ENCODE peak calls at places on chromosomes 6 and 20, in four cellular contexts. I is cardiac fibroblast, Y is A549, K is GM23338. P is an unnamed sample.

GRCh38 chr20:49660912-49661311 is 52.8 kb downstream of the B4GALT5 start:
- DNase-seq in I (no peak), Y (no peak), K (no peak), P (no peak)

GRCh38 chr6:146135167-146135566 is 106.3 kb downstream of the GRM1 start:
- DNase-seq in Y (no peak), I (no peak), K (no peak), P (no peak)

GRCh38 chr6:3695065-3695830 is 56.3 kb downstream of the PXDC1 start:
- DNase-seq in Y (no peak), K (no peak), I (no peak), P (no peak)

GRCh38 chr6:7409740-7410139 is 20.1 kb downstream of the RIOK1 start:
- DNase-seq in K (no peak), I (no peak), Y (no peak), P (no peak)

GRCh38 chr20:51542033-51542893 is at the start of gene NFATC2:
- DNase-seq in I (no peak), Y (no peak), K (peak), P (no peak)

GRCh38 chr6:113339173-113339572 is 518.0 kb upstream of the MARCKS start:
- DNase-seq in I (no peak), Y (no peak), K (peak), P (no peak)

GRCh38 chr6:1890071-1890470 is 280.4 kb downstream of the FOXC1 start:
- DNase-seq in K (no peak), Y (no peak), I (peak), P (no peak)

GRCh38 chr20:4985658-4986057 is 15.7 kb downstream of the SLC23A2 start:
- DNase-seq in Y (no peak), I (no peak), K (no peak), P (no peak)

GRCh38 chr6:90460067-90460466 is 126.8 kb downstream of the MAP3K7 start:
- DNase-seq in I (no peak), K (no peak), Y (no peak), P (no peak)

GRCh38 chr20:64238115-64238825 is 17.3 kb upstream of the PCMTD2 start:
- DNase-seq in Y (no peak), K (no peak), I (no peak), P (no peak)

GRCh38 chr6:140160909-140161308 is 786.5 kb upstream of the CITED2 start:
- DNase-seq in Y (no peak), K (no peak), I (no peak), P (no peak)

GRCh38 chr20:41889125-41889870 is 271.1 kb upstream of the CHD6 start:
- DNase-seq in K (peak), I (no peak), Y (peak), P (no peak)

GRCh38 chr6:140285998-140286690 is 911.7 kb upstream of the CITED2 start:
- DNase-seq in I (no peak), K (no peak), Y (no peak), P (no peak)

GRCh38 chr6:146546440-146546839 is 2.8 kb downstream of the RAB32 start:
- DNase-seq in I (peak), Y (peak), K (peak), P (peak)

GRCh38 chr20:12816009-12816408 is 192.8 kb upstream of the SPTLC3 start:
- DNase-seq in Y (no peak), I (no peak), K (no peak), P (no peak)
- TF ChIP-seq CTCF in Y (no peak), I (no peak), K (no peak), P (no peak)

DNA sequence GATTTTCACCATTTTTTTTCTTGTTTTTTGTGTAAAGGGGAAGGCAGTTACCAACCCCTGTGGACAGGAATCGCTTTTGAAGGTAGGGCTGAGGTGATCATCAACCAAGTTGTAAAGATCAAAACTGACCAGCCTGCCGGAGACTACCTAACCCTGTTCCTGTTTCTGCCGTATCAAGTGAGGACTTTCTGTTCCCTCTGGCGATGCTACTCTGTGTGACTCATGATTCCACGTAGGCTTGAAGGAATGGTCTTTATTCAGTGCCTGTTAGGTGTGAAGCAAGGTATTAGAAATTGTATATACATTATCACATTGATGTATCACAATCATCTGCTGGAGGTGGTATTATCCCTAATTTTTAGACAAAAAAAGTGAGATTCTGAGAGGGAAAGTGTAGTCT is 161.3 kb downstream of the SOX4 start:
- DNase-seq in I (peak), Y (peak), K (no peak), P (no peak)
- H3K4me3 ChIP-seq in I (no peak), Y (no peak), K (no peak), P (no peak)

GRCh38 chr6:94636780-94637385 is 940.5 kb upstream of the MANEA start:
- DNase-seq in K (peak), Y (peak), I (no peak), P (no peak)
- TF ChIP-seq CTCF in K (peak), Y (no peak), I (no peak), P (peak)

GRCh38 chr6:111604259-111605099 is 1.2 kb downstream of the TRAF3IP2 start:
- DNase-seq in Y (no peak), K (peak), I (peak), P (no peak)
- H3K4me3 ChIP-seq in Y (peak), K (peak), I (peak), P (peak)

GRCh38 chr6:30678964-30679726 is 6.3 kb upstream of the DHX16 start:
- DNase-seq in K (peak), Y (peak), I (peak), P (no peak)
- TF ChIP-seq CTCF in K (peak), Y (peak), I (peak), P (peak)

GRCh38 chr20:33630507-33630906 is 31.6 kb upstream of the C20orf144 start:
- DNase-seq in K (no peak), Y (no peak), I (no peak), P (no peak)
- H3K4me3 ChIP-seq in K (no peak), Y (no peak), I (no peak), P (no peak)

GRCh38 chr20:35059612-35060011 is 33.0 kb downstream of the TRPC4AP start:
- DNase-seq in I (no peak), K (no peak), Y (no peak), P (no peak)
- TF ChIP-seq CTCF in I (no peak), K (no peak), Y (no peak), P (no peak)

GRCh38 chr6:166245148-166245547 is 63.0 kb downstream of the PRR18 start:
- DNase-seq in K (no peak), Y (no peak), I (no peak), P (no peak)

GRCh38 chr6:166241974-166242373 is 66.2 kb downstream of the PRR18 start:
- DNase-seq in Y (no peak), K (no peak), I (no peak), P (no peak)

GRCh38 chr6:166240889-166241288 is 67.3 kb downstream of the PRR18 start:
- DNase-seq in I (no peak), K (peak), Y (no peak), P (no peak)

GRCh38 chr6:166242888-166243287 is 65.3 kb downstream of the PRR18 start:
- DNase-seq in K (no peak), Y (no peak), I (no peak), P (no peak)

DNA sequence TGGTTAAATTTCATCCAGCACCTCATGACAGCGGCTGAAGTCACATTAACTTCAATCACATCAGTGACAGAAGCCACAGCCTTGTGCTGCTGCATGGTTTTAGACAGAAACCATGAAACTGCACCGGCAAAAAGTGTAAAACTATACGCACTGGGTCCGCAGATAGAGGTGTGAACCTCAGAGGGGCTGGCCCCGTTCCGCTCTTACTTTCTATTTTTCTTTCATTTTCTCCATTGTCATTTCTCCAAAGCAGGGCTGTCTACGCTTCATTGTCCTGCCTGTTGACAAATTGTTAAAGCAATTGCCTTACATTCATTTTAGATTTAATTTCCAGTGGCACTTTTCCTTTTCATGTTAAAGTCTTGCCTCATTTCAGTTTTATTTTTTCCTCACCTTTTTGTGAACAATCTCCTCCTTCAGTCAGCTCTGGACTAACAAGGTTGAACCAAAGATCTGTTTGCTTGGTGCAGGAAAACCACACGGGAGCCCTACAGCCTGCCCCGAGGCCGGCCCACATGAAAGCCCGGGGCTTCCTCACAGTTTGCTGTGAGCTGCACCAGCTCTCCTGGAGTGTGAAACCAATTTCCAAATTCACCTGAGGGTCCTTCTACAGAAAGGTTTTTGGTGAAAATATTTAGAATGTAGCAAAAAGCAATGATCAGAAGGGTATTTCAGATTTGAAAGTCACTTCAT is 63.7 kb downstream of the PRR18 start:
- DNase-seq in I (no peak), K (no peak), Y (no peak), P (no peak)
- H3K4me3 ChIP-seq in I (no peak), K (no peak), Y (no peak), P (no peak)

GRCh38 chr6:62288974-62289373 is 2.9 kb upstream of the KHDRBS2 start:
- DNase-seq in Y (no peak), I (no peak), K (no peak), P (no peak)
- TF ChIP-seq CTCF in Y (no peak), I (no peak), K (no peak), P (no peak)

P was measured in retinal pigment epithelial cell.